ENCODE peak calls at places on chromosome 16, in ten cellular contexts. O is IMR-90, D is H9, N is left ventricle myocardium inferior, Y is gastrocnemius medialis, I is HAP-1, F is body of pancreas, R is tibial artery, A is upper lobe of right lung, U is ovary. H is an unnamed sample. For H3K4me1 and H3K27me3, the result is how much of the 10 kb centered on the place peaks cover.

GRCh38 chr16:22787456-22788189 is 26.3 kb upstream of the HS3ST2 start:
- DNase-seq in N (no peak), U (no peak), D (no peak), O (peak), R (no peak), Y (no peak), A (no peak), F (no peak), I (no peak), H (no peak)

GRCh38 chr16:57755061-57755684 is 19.6 kb downstream of the KATNB1 start:
- DNase-seq in R (no peak), F (no peak), I (no peak), A (no peak), Y (no peak), O (no peak), N (peak), U (no peak), D (no peak), H (peak)

GRCh38 chr16:12255473-12255872 is 278.9 kb downstream of the SNX29 start:
- DNase-seq in F (no peak), O (peak), R (no peak), Y (no peak), I (no peak), U (no peak), A (no peak), N (no peak), D (no peak), H (no peak)

GRCh38 chr16:52912565-52913173 is 140.0 kb downstream of the CHD9NB start:
- DNase-seq in D (peak), R (peak), F (peak), A (peak), Y (no peak), U (no peak), O (peak), N (peak), I (peak), H (peak)

GRCh38 chr16:50469121-50469743 is 79.0 kb upstream of the NKD1 start:
- DNase-seq in I (no peak), R (no peak), U (no peak), O (no peak), D (no peak), Y (no peak), A (peak), F (no peak), N (no peak), H (no peak)

GRCh38 chr16:9625122-9625521 is 533.7 kb downstream of the HAPSTR1 start:
- DNase-seq in D (no peak), R (no peak), O (no peak), U (no peak), A (no peak), N (no peak), F (no peak), Y (no peak), I (no peak), H (no peak)

GRCh38 chr16:89036776-89037175 is 56.9 kb upstream of the ACSF3 start:
- DNase-seq in R (no peak), D (no peak), N (no peak), F (no peak), I (no peak), A (no peak), U (no peak), O (no peak), Y (no peak), H (peak)

GRCh38 chr16:82050909-82051357 is 15.9 kb downstream of the HSD17B2 start:
- DNase-seq in N (no peak), O (no peak), I (no peak), D (no peak), R (no peak), Y (no peak), F (no peak), U (no peak), A (no peak), H (no peak)

GRCh38 chr16:30786936-30787612 is at the start of gene ZNF629:
- DNase-seq in N (peak), R (peak), A (peak), D (peak), O (peak), I (peak), U (peak), F (peak), Y (peak), H (peak)

GRCh38 chr16:73065617-73066313 is 17.8 kb upstream of the ZFHX3 start:
- DNase-seq in U (no peak), O (no peak), Y (peak), F (no peak), A (peak), R (peak), N (peak), D (peak), I (no peak), H (peak)

GRCh38 chr16:87931504-87931903 is 4.8 kb downstream of the CA5A start:
- DNase-seq in F (no peak), Y (no peak), A (no peak), U (no peak), I (peak), O (no peak), N (no peak), D (no peak), R (no peak), H (no peak)

GRCh38 chr16:17038415-17038814 is 432.3 kb downstream of the XYLT1 start:
- DNase-seq in Y (no peak), N (no peak), U (no peak), I (no peak), A (no peak), R (no peak), F (no peak), O (no peak), D (no peak), H (no peak)

GRCh38 chr16:22217890-22218730 is 12.0 kb downstream of the EEF2K start:
- DNase-seq in F (peak), D (peak), I (peak), Y (peak), A (no peak), O (no peak), U (no peak), R (peak), N (peak), H (no peak)

GRCh38 chr16:11136600-11136999 is 119.4 kb downstream of the SOCS1 start:
- DNase-seq in N (peak), U (no peak), Y (no peak), O (no peak), I (no peak), A (no peak), R (no peak), F (peak), D (peak), H (no peak)

GRCh38 chr16:63787014-63787413 is 1334.8 kb downstream of the CDH11 start:
- DNase-seq in U (no peak), F (no peak), O (no peak), D (no peak), R (no peak), N (no peak), I (no peak), Y (no peak), A (no peak), H (no peak)

GRCh38 chr16:75254359-75254837 is 3.0 kb upstream of the BCAR1 start:
- DNase-seq in U (no peak), F (peak), O (peak), A (peak), N (no peak), D (peak), Y (peak), R (no peak), I (no peak), H (peak)

GRCh38 chr16:55821210-55821609 is 11.7 kb downstream of the CES1 start:
- DNase-seq in Y (no peak), N (no peak), R (no peak), D (no peak), U (no peak), F (no peak), O (no peak), I (no peak), A (no peak), H (no peak)
- H3K4me1 ChIP-seq in Y (under half), N (under half), R (under half), D (under half), U (under half), F (under half), O (under half), I (under half), A (under half), H (under half)

GRCh38 chr16:56658476-56658875 is 717 bp downstream of the MT1F start:
- DNase-seq in D (no peak), U (no peak), I (no peak), R (no peak), Y (no peak), N (no peak), A (no peak), O (no peak), F (no peak), H (no peak)

GRCh38 chr16:56664506-56664905 is 3.4 kb downstream of the MT1G start:
- DNase-seq in N (no peak), U (no peak), D (no peak), Y (no peak), I (no peak), A (no peak), F (no peak), R (no peak), O (no peak), H (no peak)

GRCh38 chr16:56667581-56668571 is at the start of gene MT1G:
- DNase-seq in R (no peak), N (peak), D (peak), I (no peak), U (no peak), A (peak), O (no peak), Y (no peak), F (peak), H (peak)

GRCh38 chr16:56657555-56658430 is at the start of gene MT1F:
- DNase-seq in D (peak), O (peak), I (peak), U (no peak), R (peak), Y (peak), F (peak), A (peak), N (peak), H (peak)

DNA sequence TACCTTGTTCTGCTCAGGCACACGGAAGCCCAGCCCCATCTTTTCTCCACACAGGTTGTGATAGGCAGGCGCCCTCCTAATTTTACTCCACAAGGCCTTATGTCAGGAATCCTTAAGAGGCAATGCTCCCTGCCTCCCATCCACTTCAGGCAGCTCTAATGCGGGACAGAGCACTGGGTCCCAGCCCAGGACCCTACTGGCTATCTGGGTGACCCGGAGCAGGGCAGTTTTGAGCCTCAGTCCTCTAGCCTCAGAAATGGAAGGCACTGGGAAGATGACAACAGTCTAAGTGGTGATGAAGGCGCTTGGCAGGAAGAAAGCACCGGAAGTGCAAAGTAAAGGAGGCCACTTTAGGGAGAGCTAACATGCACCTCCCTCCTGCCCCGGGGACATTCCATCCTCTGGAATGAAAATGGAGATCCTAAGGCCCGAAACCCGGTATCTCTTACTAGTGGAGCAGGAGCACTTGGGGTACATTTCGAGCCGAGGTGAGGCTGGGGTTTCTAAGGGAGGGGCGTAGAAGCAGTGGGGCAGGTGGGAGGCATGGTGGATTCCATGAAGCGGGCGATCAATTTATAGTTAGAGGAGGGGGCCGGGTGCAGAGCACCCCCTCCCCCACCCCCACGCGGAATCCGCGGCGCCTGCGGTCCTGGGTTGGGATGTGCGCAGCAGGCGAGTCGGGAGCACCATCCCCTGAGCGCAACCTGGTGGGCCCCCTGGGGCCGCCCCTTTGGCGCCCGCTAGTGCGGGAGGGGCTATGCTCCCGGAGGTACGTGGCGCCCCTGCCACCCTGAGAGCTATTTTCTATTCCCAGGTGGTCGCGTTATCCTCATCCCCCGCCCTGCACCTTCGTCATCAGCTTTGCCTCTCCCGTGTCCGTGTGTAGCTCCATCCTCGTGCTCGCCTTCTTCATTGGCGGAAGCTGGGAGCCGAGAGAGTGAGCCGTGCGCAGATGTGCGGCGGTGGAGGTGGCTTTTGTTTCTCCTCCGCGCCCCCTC is 4.9 kb downstream of the MT1F start:
- DNase-seq in A (no peak), O (no peak), Y (no peak), I (no peak), N (no peak), R (no peak), F (no peak), D (peak), U (no peak), H (no peak)
- H3K27me3 ChIP-seq in A (under half), O (half or more), Y (under half), I (under half), N (half or more), R (under half), F (under half), D (half or more), U (under half), H (under half)

DNA sequence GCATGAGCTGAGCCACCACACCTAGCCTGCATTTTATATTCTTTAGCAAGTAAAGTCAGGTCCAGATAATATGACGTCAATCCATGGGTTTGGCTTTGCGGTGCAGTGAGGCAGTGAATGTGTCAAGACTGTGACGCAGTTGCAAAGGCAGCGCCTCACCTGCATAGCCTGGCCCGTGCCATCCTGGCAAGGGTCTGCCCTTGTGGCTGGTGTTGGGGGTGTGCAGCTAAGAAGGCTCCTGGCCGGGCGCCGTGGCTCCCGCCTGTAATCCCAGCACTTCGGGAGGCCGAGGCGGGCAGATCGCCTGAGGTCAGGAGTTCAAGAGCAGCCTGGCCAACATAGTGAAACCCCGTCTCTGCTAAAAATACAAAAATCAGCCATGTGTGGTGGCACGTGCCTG is 7.0 kb downstream of the PDF start:
- DNase-seq in Y (no peak), A (no peak), F (no peak), U (no peak), D (no peak), O (no peak), N (no peak), R (no peak), I (no peak), H (no peak)
- H3K4me1 ChIP-seq in Y (under half), A (under half), F (under half), U (under half), D (under half), O (under half), N (under half), R (under half), I (under half), H (under half)

GRCh38 chr16:66891797-66892196 is 11.5 kb downstream of the PDP2 start:
- DNase-seq in Y (no peak), O (no peak), U (no peak), R (no peak), A (no peak), F (no peak), D (no peak), I (no peak), N (no peak), H (no peak)
- H3K27me3 ChIP-seq in Y (under half), O (under half), U (under half), R (under half), A (under half), F (under half), D (under half), I (under half), N (under half), H (under half)

GRCh38 chr16:2609827-2610470 is 72.1 kb downstream of the PDPK1 start:
- DNase-seq in N (no peak), A (peak), R (no peak), O (no peak), F (no peak), D (no peak), Y (no peak), U (no peak), I (no peak), H (peak)
- H3K4me1 ChIP-seq in N (under half), A (under half), R (under half), O (under half), F (under half), D (under half), Y (under half), U (under half), I (under half), H (under half)

GRCh38 chr16:27402964-27403600 is 1.1 kb downstream of the IL21R start:
- DNase-seq in O (no peak), A (no peak), N (no peak), Y (no peak), F (no peak), R (no peak), U (no peak), D (no peak), I (no peak), H (no peak)
- H3K27me3 ChIP-seq in O (under half), A (under half), N (half or more), Y (under half), F (under half), R (under half), U (under half), D (under half), I (under half), H (under half)